ENCODE peak calls at places on chromosome 7, in four cellular contexts. E is uterus; G is T follicular helper cell; J is activated naive CD8-positive, alpha-beta T cell treated with anti-CD3 and anti-CD28 coated beads, Interleukin-2, amount 10 ng/mL, durations not matched to agents 7 days and 5 days. U is an unnamed sample.

GRCh38 chr7:44257618-44258422 is 57.0 kb downstream of the YKT6 start:
- DNase-seq in E (peak; percentile 31), G (peak; percentile 15), J (peak; percentile 82), U (peak; percentile 11)

GRCh38 chr7:5470721-5471311 is 47.2 kb upstream of the TNRC18 start:
- DNase-seq in E (no peak), G (no peak), J (no peak), U (no peak)

GRCh38 chr7:7257899-7258692 is 75.8 kb downstream of the C1GALT1 start:
- DNase-seq in E (no peak), G (no peak), J (no peak), U (no peak)

GRCh38 chr7:18890134-18890533 is 227.3 kb downstream of the TWIST1 start:
- DNase-seq in E (no peak), G (no peak), J (no peak), U (no peak)

GRCh38 chr7:65251851-65252620 is 121.6 kb upstream of the ZNF92 start:
- DNase-seq in E (peak; percentile 25), G (no peak), J (peak; percentile 53), U (no peak)

GRCh38 chr7:142813262-142813661 is 41.6 kb upstream of the EPHB6 start:
- DNase-seq in E (no peak), G (no peak), J (no peak), U (no peak)

GRCh38 chr7:90530263-90530662 is 60.8 kb downstream of the PTTG1IP2 start:
- DNase-seq in E (no peak), G (no peak), J (no peak), U (no peak)

GRCh38 chr7:133585003-133585668 is 332.3 kb downstream of the EXOC4 start:
- DNase-seq in E (no peak), G (no peak), J (no peak), U (no peak)

GRCh38 chr7:107551936-107552335 is 11.8 kb downstream of the COG5 start:
- DNase-seq in E (no peak), G (no peak), J (no peak), U (no peak)

GRCh38 chr7:16293669-16294425 is 127.5 kb downstream of the CRPPA start:
- DNase-seq in E (no peak), G (no peak), J (no peak), U (no peak)

GRCh38 chr7:133065301-133065700 is 16.6 kb downstream of the CHCHD3 start:
- DNase-seq in E (no peak), G (no peak), J (no peak), U (no peak)

U was measured in effector CD8-positive, alpha-beta T cell.